ENCODE peak calls at places on chromosomes 12 and 14, in seven cellular contexts. F, R, M, Z, V, C and D are unnamed samples.
A peak's percentile ranks its signal among the peaks of the same experiment; 100 is the strongest.

GRCh38 chr12:114430306-114430705 is 24.4 kb upstream of the TBX5 start:
- DNase-seq in Z (no peak), F (peak; percentile 97), V (no peak), R (peak; percentile 16), C (no peak), M (peak; percentile 96), D (no peak)

GRCh38 chr14:65560340-65561027 is 148.0 kb downstream of the FUT8 start:
- DNase-seq in C (no peak), M (peak; percentile 40), Z (no peak), F (no peak), R (no peak), V (no peak), D (no peak)

GRCh38 chr14:54772451-54772881 is 130.2 kb downstream of the GCH1 start:
- DNase-seq in F (no peak), R (peak; percentile 83), M (peak; percentile 71), C (no peak), Z (no peak), V (no peak), D (no peak)

GRCh38 chr12:26489908-26490307 is 294.5 kb downstream of the SSPN start:
- DNase-seq in R (no peak), Z (no peak), V (no peak), M (no peak), C (no peak), F (no peak), D (no peak)

GRCh38 chr14:79576434-79576833 is 634.9 kb downstream of the DIO2 start:
- DNase-seq in F (no peak), M (no peak), V (no peak), Z (no peak), C (no peak), R (no peak), D (no peak)

GRCh38 chr12:57549909-57550627 is at the start of gene KIF5A:
- DNase-seq in M (no peak), F (no peak), Z (no peak), V (peak; percentile 32), R (no peak), C (no peak), D (peak; percentile 61)

GRCh38 chr12:116613256-116613655 is 54.1 kb downstream of the MAP1LC3B2 start:
- DNase-seq in F (no peak), V (no peak), R (no peak), C (no peak), Z (no peak), M (no peak), D (no peak)

GRCh38 chr12:46831335-46832083 is 5.7 kb upstream of the SLC38A4 start:
- DNase-seq in M (no peak), V (no peak), F (no peak), R (no peak), Z (no peak), C (no peak), D (no peak)

GRCh38 chr14:97692084-97692483 is 894.9 kb downstream of the VRK1 start:
- DNase-seq in M (no peak), C (peak; percentile 34), Z (no peak), F (no peak), R (no peak), V (no peak), D (no peak)

GRCh38 chr12:133081408-133081806 is 684 bp downstream of the ZNF140 start:
- DNase-seq in R (no peak), Z (no peak), F (no peak), V (peak; percentile 48), C (no peak), M (no peak), D (peak; percentile 16)

GRCh38 chr12:81757731-81758325 is 1.3 kb downstream of the PPFIA2 start:
- DNase-seq in Z (no peak), R (no peak), C (no peak), M (no peak), F (no peak), V (no peak), D (no peak)

GRCh38 chr14:39033371-39033770 is 69.7 kb downstream of the SEC23A start:
- DNase-seq in C (no peak), Z (no peak), R (no peak), F (no peak), M (no peak), V (no peak), D (no peak)

GRCh38 chr14:93654599-93654998 is 133.7 kb downstream of the PRIMA1 start:
- DNase-seq in F (no peak), C (no peak), V (no peak), R (no peak), Z (no peak), M (no peak), D (no peak)

GRCh38 chr14:93657875-93658274 is 130.4 kb downstream of the PRIMA1 start:
- DNase-seq in M (no peak), Z (no peak), R (no peak), F (no peak), V (no peak), C (no peak), D (no peak)

DNA sequence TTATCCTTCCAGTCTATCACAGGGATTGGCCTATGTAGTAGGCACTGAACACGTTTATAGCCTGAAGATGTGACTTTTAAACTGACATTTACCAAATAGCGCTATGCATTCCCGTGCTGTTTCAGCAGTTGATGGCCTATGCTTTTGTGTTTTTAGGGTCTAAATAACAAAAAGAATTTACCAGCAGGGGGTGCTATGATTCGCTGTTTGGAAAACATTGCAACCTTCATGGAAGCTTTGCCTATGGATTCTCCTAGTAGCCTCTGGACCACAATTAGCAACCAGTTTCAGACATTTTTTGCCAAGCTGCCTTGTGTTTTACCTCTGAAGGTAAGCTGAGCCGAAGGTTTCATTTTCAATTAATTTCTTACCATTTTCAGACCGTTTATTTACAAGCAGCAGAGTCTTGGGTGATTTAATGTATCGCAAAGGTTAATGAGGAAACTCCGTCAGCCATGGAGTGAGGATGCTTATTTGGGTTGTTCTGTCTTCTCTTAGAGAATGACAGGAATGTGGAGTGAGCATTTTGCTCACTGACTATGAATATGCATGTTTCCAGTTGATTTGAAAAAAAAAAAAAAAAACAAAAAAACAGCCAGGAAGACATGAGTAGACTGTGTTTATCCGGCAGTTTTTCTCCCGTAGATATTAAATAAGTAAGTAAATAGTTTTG is 133.1 kb downstream of the PRIMA1 start:
- DNase-seq in M (peak; percentile 43), V (no peak), Z (peak; percentile 13), C (no peak), F (peak; percentile 4), R (peak; percentile 85), D (no peak)
- TF ChIP-seq CTCF in M (peak; percentile 60), V (peak; percentile 51), Z (peak; percentile 59), C (no peak), F (peak; percentile 43), R (peak; percentile 69), D (peak; percentile 53)

DNA sequence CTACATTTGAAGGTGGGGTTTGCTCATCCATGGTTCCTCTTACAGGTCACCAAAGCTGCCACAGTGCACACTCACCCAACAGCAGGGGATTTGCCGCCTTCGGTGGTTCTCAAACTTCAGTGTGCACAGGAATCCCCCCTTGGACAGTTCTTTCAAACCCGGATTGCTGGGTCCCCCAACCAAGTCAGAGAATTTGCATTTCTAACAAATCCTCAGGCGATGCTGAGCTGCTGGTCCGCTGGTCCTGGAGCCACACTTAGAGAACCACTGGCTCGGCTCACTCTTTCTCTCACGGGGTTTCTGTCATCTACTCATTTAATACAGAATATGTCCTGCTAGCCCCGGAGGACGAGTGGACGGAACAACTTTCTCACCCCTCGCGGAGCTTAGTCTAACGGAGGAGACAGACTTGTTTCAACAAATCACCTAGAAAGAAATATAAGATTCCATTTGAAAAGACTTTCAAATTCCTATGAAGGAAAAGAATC is 24.1 kb upstream of the ZFP36L1 start:
- DNase-seq in R (no peak), M (no peak), V (no peak), F (no peak), C (no peak), Z (no peak), D (no peak)
- H3K4me3 ChIP-seq in R (no peak overlapping the region), M (peak overlapping the region; percentile 46), V (peak overlapping the region; percentile 45), F (no peak overlapping the region), C (peak overlapping the region; percentile 48), Z (no peak overlapping the region), D (peak overlapping the region; percentile 2)

GRCh38 chr14:44657153-44657552 is 150.1 kb upstream of the FSCB start:
- DNase-seq in V (no peak), F (no peak), C (no peak), R (no peak), Z (no peak), M (no peak), D (no peak)

GRCh38 chr14:44658389-44658696 is 151.3 kb upstream of the FSCB start:
- DNase-seq in R (no peak), Z (no peak), F (no peak), V (no peak), M (no peak), C (no peak), D (no peak)

GRCh38 chr14:44662250-44662891 is 155.3 kb upstream of the FSCB start:
- DNase-seq in C (no peak), F (no peak), R (no peak), M (no peak), V (no peak), Z (no peak), D (no peak)

GRCh38 chr14:44652640-44653039 is 145.6 kb upstream of the FSCB start:
- DNase-seq in F (no peak), R (no peak), V (no peak), Z (no peak), M (no peak), C (no peak), D (no peak)

DNA sequence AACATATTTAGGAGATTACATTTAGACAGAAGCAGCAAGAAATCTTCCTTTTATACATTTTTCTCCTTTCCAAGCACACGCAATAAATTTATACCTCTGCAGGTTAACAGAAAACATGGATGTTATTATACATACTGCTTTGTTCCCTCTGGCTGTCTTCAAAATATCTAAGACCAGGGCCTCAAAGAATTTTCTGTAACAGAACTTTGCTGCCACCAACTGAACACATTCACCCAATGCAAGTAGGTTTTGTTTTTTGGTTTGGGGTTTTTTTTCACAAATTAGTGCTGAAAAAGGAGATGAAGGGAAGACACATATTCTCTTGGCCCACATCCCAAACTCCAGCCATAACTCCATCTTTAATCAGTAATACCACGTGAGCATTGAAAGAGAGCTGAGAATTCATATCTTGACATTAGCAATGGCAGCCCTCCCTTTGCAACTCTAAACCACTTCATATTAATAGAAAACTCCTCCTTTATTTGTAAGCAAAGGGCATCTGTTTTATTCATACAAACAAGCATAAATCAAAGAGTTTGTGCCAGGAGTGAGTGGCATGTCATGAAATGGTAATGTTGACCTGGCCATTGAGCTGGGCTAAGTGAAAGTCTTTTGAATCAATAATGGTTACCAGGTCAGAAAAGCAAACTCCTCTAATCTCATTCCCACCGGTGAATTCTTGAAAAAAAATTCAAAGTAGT is 150.8 kb upstream of the FSCB start:
- DNase-seq in M (no peak), V (no peak), Z (no peak), C (no peak), F (no peak), R (peak; percentile 66), D (no peak)
- TF ChIP-seq CTCF in M (no peak), V (no peak), Z (no peak), C (no peak), F (no peak), R (peak; percentile 81), D (no peak)

GRCh38 chr12:70592664-70593063 is 44.6 kb downstream of the PTPRB start:
- DNase-seq in M (no peak), C (no peak), V (no peak), Z (no peak), F (no peak), R (no peak), D (no peak)
- H3K4me3 ChIP-seq in M (no peak overlapping the region), C (no peak overlapping the region), V (no peak overlapping the region), Z (no peak overlapping the region), F (no peak overlapping the region), R (no peak overlapping the region), D (no peak overlapping the region)